ENCODE peak calls at places on chromosomes 12 and 14, in four cellular contexts. One of them, this sample, is unnamed.

GRCh38 chr12:68317047-68317667 is 15.0 kb downstream of the MDM1 start:
- DNase-seq in HFF-Myc: no peak
- DNase-seq in fibroblast of mammary gland: peak; percentile 66
- DNase-seq in psoas muscle: no peak
- DNase-seq in this sample: peak; percentile 56

GRCh38 chr12:79934309-79935020 is 432 bp downstream of the PPP1R12A start:
- DNase-seq in HFF-Myc: no peak
- DNase-seq in fibroblast of mammary gland: peak; percentile 37
- DNase-seq in psoas muscle: no peak
- DNase-seq in this sample: no peak

GRCh38 chr14:98937712-98938505 is 334.1 kb downstream of the BCL11B start:
- DNase-seq in HFF-Myc: no peak
- DNase-seq in fibroblast of mammary gland: no peak
- DNase-seq in psoas muscle: no peak
- DNase-seq in this sample: no peak

GRCh38 chr14:104548802-104549535 is 30.6 kb upstream of the C14orf180 start:
- DNase-seq in HFF-Myc: no peak
- DNase-seq in fibroblast of mammary gland: no peak
- DNase-seq in psoas muscle: peak; percentile 32
- DNase-seq in this sample: no peak

GRCh38 chr14:85577542-85578140 is 47.7 kb downstream of the FLRT2 start:
- DNase-seq in HFF-Myc: no peak
- DNase-seq in fibroblast of mammary gland: no peak
- DNase-seq in psoas muscle: no peak
- DNase-seq in this sample: no peak

GRCh38 chr14:78967111-78967809 is 797.1 kb downstream of the NRXN3 start:
- DNase-seq in HFF-Myc: no peak
- DNase-seq in fibroblast of mammary gland: peak; percentile 12
- DNase-seq in psoas muscle: no peak
- DNase-seq in this sample: peak; percentile 15

GRCh38 chr14:66476964-66477363 is 9.2 kb upstream of the CCDC196 start:
- DNase-seq in HFF-Myc: peak; percentile 47
- DNase-seq in fibroblast of mammary gland: peak; percentile 79
- DNase-seq in psoas muscle: no peak
- DNase-seq in this sample: peak; percentile 39

GRCh38 chr12:83864064-83864463 is 1048.5 kb downstream of the SLC6A15 start:
- DNase-seq in HFF-Myc: no peak
- DNase-seq in fibroblast of mammary gland: no peak
- DNase-seq in psoas muscle: no peak
- DNase-seq in this sample: no peak

GRCh38 chr12:6869049-6870021 is 2.0 kb downstream of the TPI1 start:
- DNase-seq in HFF-Myc: no peak
- DNase-seq in fibroblast of mammary gland: peak; percentile 76
- DNase-seq in psoas muscle: peak; percentile 85
- DNase-seq in this sample: peak; percentile 80

GRCh38 chr14:104288272-104288671 is 149.9 kb downstream of the KIF26A start:
- DNase-seq in HFF-Myc: no peak
- DNase-seq in fibroblast of mammary gland: no peak
- DNase-seq in psoas muscle: peak; percentile 22
- DNase-seq in this sample: no peak

GRCh38 chr12:69024907-69025306 is 91.9 kb upstream of the CPM start:
- DNase-seq in HFF-Myc: no peak
- DNase-seq in fibroblast of mammary gland: peak; percentile 85
- DNase-seq in psoas muscle: no peak
- DNase-seq in this sample: peak; percentile 81

DNA sequence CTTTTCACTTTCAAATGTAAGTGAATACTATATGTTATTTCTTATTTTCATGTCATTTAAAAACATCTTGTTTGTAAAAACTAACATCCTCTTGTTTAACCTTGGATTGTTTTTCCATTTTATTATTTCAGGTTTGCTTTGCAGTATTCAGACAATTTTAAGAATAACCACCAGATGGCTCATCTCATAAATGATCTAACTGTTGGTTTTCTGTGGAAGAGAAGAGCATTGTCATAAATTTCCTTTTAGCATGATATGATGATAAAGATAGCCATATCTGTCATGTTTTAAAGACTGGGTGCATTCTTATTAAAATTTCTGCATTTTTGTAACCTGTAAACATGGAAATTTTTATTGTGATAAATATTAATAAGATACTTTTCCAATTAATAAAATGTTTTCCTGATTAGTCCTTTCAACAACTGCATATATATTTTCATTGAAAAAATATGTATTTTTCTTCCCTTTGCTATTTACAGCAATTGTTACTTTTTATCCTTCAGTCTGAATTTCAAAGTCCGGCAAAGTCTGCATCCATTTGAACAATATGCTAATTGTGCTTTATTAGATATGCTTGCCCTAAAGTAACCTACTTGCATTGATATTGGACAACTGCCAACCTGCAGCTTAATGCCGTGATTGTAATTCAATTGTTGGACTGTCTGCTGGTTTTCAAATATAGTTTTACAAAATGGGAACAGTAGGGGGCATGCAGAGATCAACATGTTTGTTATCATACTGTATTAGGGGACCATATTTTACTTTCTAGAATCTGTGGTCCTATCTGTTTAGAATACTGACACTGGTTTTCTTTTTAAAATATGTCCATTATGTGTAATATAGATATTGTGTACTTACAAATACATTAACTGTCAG is 163.4 kb downstream of the GARIN6 start:
- DNase-seq in HFF-Myc: no peak
- DNase-seq in fibroblast of mammary gland: peak; percentile 69
- DNase-seq in psoas muscle: no peak
- DNase-seq in this sample: peak; percentile 15
- TF ChIP-seq CTCF in HFF-Myc: no peak
- TF ChIP-seq CTCF in fibroblast of mammary gland: peak; percentile 42
- TF ChIP-seq CTCF in psoas muscle: peak; percentile 36
- TF ChIP-seq CTCF in this sample: peak; percentile 18

GRCh38 chr14:29536886-29537511 is 390.6 kb downstream of the PRKD1 start:
- DNase-seq in HFF-Myc: no peak
- DNase-seq in fibroblast of mammary gland: peak; percentile 49
- DNase-seq in psoas muscle: no peak
- DNase-seq in this sample: peak; percentile 19
- TF ChIP-seq CTCF in HFF-Myc: no peak
- TF ChIP-seq CTCF in fibroblast of mammary gland: peak; percentile 49
- TF ChIP-seq CTCF in psoas muscle: peak; percentile 11
- TF ChIP-seq CTCF in this sample: peak; percentile 40

DNA sequence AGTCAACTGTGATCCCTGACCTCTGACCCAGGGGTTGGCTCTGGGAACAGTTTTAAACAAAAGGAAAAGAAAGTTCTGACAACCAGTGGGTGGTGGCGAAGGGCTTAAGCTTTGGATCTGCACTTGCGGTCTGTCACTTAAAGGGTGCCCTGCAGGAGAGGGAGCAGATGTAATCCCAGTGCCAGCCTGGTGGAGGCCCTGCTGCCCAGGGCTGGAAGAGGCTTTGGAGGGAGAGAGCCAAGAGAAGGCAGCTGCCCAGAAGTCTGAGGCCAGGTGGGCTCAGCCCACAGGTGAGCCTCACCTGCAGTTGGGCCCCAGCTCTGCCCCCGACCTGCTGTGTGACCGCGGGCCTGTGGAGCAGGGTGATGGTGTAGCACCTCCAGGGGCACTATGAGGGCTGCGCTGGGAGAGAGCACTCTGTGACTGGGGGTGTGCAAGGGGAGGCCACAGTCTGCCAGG is 19.1 kb downstream of the SH2B3 start:
- DNase-seq in HFF-Myc: no peak
- DNase-seq in fibroblast of mammary gland: no peak
- DNase-seq in psoas muscle: no peak
- DNase-seq in this sample: no peak
- TF ChIP-seq CTCF in HFF-Myc: peak; percentile 4
- TF ChIP-seq CTCF in fibroblast of mammary gland: no peak
- TF ChIP-seq CTCF in psoas muscle: no peak
- TF ChIP-seq CTCF in this sample: no peak

GRCh38 chr14:22434030-22434429 is 155.0 kb downstream of the DAD1 start:
- DNase-seq in HFF-Myc: no peak
- DNase-seq in fibroblast of mammary gland: no peak
- DNase-seq in psoas muscle: no peak
- DNase-seq in this sample: no peak
- TF ChIP-seq CTCF in HFF-Myc: no peak
- TF ChIP-seq CTCF in fibroblast of mammary gland: no peak
- TF ChIP-seq CTCF in psoas muscle: no peak
- TF ChIP-seq CTCF in this sample: no peak

GRCh38 chr12:118853634-118854033 is 127.7 kb upstream of the SRRM4 start:
- DNase-seq in HFF-Myc: no peak
- DNase-seq in fibroblast of mammary gland: no peak
- DNase-seq in psoas muscle: no peak
- DNase-seq in this sample: peak; percentile 1
- TF ChIP-seq CTCF in HFF-Myc: no peak
- TF ChIP-seq CTCF in fibroblast of mammary gland: no peak
- TF ChIP-seq CTCF in psoas muscle: no peak
- TF ChIP-seq CTCF in this sample: no peak

GRCh38 chr12:24922109-24922508 is 26.8 kb downstream of the BCAT1 start:
- DNase-seq in HFF-Myc: no peak
- DNase-seq in fibroblast of mammary gland: no peak
- DNase-seq in psoas muscle: no peak
- DNase-seq in this sample: peak; percentile 76
- TF ChIP-seq CTCF in HFF-Myc: no peak
- TF ChIP-seq CTCF in fibroblast of mammary gland: no peak
- TF ChIP-seq CTCF in psoas muscle: no peak
- TF ChIP-seq CTCF in this sample: no peak

GRCh38 chr14:36069535-36069900 is 107.0 kb downstream of the PTCSC3 start:
- DNase-seq in HFF-Myc: no peak
- DNase-seq in fibroblast of mammary gland: peak; percentile 47
- DNase-seq in psoas muscle: no peak
- DNase-seq in this sample: peak; percentile 63

GRCh38 chr14:36067428-36068187 is 108.9 kb downstream of the PTCSC3 start:
- DNase-seq in HFF-Myc: no peak
- DNase-seq in fibroblast of mammary gland: no peak
- DNase-seq in psoas muscle: no peak
- DNase-seq in this sample: no peak

GRCh38 chr14:36066636-36067035 is 109.9 kb downstream of the PTCSC3 start:
- DNase-seq in HFF-Myc: no peak
- DNase-seq in fibroblast of mammary gland: no peak
- DNase-seq in psoas muscle: no peak
- DNase-seq in this sample: peak; percentile 57

GRCh38 chr14:36068777-36069534 is 107.6 kb downstream of the PTCSC3 start:
- DNase-seq in HFF-Myc: no peak
- DNase-seq in fibroblast of mammary gland: peak; percentile 80
- DNase-seq in psoas muscle: no peak
- DNase-seq in this sample: peak; percentile 61

DNA sequence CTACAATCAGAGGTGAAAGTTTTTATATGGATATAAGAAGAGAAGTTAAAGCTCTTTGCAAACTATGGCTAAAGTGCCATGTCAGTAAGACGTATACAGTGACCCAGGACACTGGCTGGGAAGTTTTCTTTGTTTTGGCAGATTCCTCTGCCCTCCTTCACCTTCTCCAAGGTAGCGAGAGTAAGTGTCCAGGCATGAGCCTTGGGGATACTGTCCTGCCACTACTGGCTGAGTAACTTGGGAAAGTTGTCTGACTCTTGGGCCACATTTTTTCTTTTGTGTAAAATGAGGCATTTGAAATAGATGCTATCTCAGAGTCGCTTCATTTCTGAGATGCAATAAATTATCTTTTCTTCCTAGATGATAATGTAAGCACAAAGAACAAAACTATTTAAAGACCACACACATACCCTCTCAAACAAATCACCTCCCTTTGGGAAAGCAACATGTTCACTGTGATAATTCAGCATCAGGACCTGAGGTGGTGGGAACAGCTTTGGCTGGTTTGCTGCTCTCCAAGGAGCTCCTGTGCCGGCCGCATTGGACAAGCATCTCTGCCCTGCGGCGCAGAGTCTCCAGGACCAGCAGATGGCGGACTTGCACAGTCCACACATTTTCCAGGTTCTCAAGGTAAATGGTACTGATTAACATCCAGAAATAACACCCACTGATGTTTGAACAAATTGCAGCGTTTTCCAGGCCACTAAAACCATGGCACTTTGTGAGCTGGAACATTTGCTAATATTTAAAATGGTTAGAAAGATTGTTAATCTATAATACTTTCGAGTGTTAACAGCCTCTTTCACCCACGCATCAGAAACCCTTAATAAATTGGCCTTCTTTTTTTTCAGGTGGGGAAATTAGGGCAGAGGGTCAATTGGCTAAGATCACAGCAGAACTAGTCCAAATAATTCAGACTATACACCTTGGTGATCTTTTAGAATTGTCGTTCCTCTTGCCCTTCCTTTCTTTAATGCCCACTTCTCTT is 106.2 kb downstream of the PTCSC3 start:
- DNase-seq in HFF-Myc: no peak
- DNase-seq in fibroblast of mammary gland: peak; percentile 72
- DNase-seq in psoas muscle: no peak
- DNase-seq in this sample: peak; percentile 86
- TF ChIP-seq CTCF in HFF-Myc: peak; percentile 92
- TF ChIP-seq CTCF in fibroblast of mammary gland: peak; percentile 90
- TF ChIP-seq CTCF in psoas muscle: peak; percentile 33
- TF ChIP-seq CTCF in this sample: peak; percentile 90

GRCh38 chr14:55356913-55357312 is 54.7 kb downstream of the ATG14 start:
- DNase-seq in HFF-Myc: no peak
- DNase-seq in fibroblast of mammary gland: no peak
- DNase-seq in psoas muscle: no peak
- DNase-seq in this sample: no peak

GRCh38 chr14:55353686-55354467 is 57.8 kb downstream of the ATG14 start:
- DNase-seq in HFF-Myc: no peak
- DNase-seq in fibroblast of mammary gland: no peak
- DNase-seq in psoas muscle: no peak
- DNase-seq in this sample: peak; percentile 66

GRCh38 chr14:55355922-55356321 is 55.7 kb downstream of the ATG14 start:
- DNase-seq in HFF-Myc: no peak
- DNase-seq in fibroblast of mammary gland: no peak
- DNase-seq in psoas muscle: no peak
- DNase-seq in this sample: no peak

GRCh38 chr14:55352201-55352600 is 59.4 kb downstream of the ATG14 start:
- DNase-seq in HFF-Myc: no peak
- DNase-seq in fibroblast of mammary gland: no peak
- DNase-seq in psoas muscle: no peak
- DNase-seq in this sample: no peak

DNA sequence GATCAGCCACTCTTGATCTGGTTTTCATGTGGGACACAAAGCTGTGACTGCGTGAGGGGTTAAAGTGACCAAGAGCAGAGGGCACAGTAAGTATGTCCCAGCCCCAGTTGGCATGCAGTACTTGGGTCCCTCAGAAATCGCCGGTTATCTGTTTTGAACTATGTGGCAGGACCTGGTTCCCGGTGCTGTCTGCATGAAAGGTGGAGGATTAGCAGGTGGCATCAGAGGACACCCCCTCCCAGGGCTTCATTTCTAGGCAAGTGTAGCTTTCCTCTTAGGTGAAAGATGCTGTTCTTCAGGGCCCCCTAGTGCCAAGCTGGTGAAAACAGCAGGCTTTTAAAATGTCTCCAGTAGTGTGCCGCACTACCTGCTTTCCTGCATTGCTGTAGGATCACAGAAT is 57.1 kb downstream of the ATG14 start:
- DNase-seq in HFF-Myc: no peak
- DNase-seq in fibroblast of mammary gland: peak; percentile 59
- DNase-seq in psoas muscle: no peak
- DNase-seq in this sample: peak; percentile 66
- TF ChIP-seq CTCF in HFF-Myc: peak; percentile 69
- TF ChIP-seq CTCF in fibroblast of mammary gland: peak; percentile 71
- TF ChIP-seq CTCF in psoas muscle: peak; percentile 62
- TF ChIP-seq CTCF in this sample: peak; percentile 74

GRCh38 chr14:96206461-96206860 is 1.8 kb downstream of the BDKRB2 start:
- DNase-seq in HFF-Myc: no peak
- DNase-seq in fibroblast of mammary gland: no peak
- DNase-seq in psoas muscle: no peak
- DNase-seq in this sample: peak; percentile 39
- TF ChIP-seq CTCF in HFF-Myc: no peak
- TF ChIP-seq CTCF in fibroblast of mammary gland: no peak
- TF ChIP-seq CTCF in psoas muscle: no peak
- TF ChIP-seq CTCF in this sample: no peak

GRCh38 chr12:22981711-22982110 is 356.7 kb downstream of the ETNK1 start:
- DNase-seq in HFF-Myc: no peak
- DNase-seq in fibroblast of mammary gland: peak; percentile 64
- DNase-seq in psoas muscle: no peak
- DNase-seq in this sample: peak; percentile 58
- TF ChIP-seq CTCF in HFF-Myc: peak; percentile 7
- TF ChIP-seq CTCF in fibroblast of mammary gland: peak; percentile 43
- TF ChIP-seq CTCF in psoas muscle: no peak
- TF ChIP-seq CTCF in this sample: peak; percentile 45

This sample was measured in epithelial cell of esophagus.